ENCODE peak calls at places on chromosomes 3 and 15, in five cellular contexts. One of them, this sample, is unnamed.
A peak's percentile ranks its signal among the peaks of the same experiment; 100 is the strongest.

GRCh38 chr3:32297366-32297765 is 58.9 kb downstream of the CMTM8 start:
- DNase-seq in coronary artery: no peak
- DNase-seq in heart right ventricle: no peak
- DNase-seq in fibroblast of pulmonary artery: no peak
- DNase-seq in foreskin fibroblast: no peak
- DNase-seq in this sample: no peak

GRCh38 chr15:77608774-77609173 is 23.9 kb downstream of the LINGO1 start:
- DNase-seq in heart right ventricle: no peak
- DNase-seq in foreskin fibroblast: no peak
- DNase-seq in coronary artery: no peak
- DNase-seq in fibroblast of pulmonary artery: no peak
- DNase-seq in this sample: no peak

GRCh38 chr3:46970391-46971091 is 6.0 kb downstream of the CCDC12 start:
- DNase-seq in foreskin fibroblast: peak; percentile 32
- DNase-seq in heart right ventricle: no peak
- DNase-seq in fibroblast of pulmonary artery: no peak
- DNase-seq in coronary artery: no peak
- DNase-seq in this sample: no peak

GRCh38 chr3:44136421-44136820 is 105.3 kb upstream of the TOPAZ1 start:
- DNase-seq in heart right ventricle: no peak
- DNase-seq in fibroblast of pulmonary artery: peak; percentile 12
- DNase-seq in foreskin fibroblast: peak; percentile 7
- DNase-seq in coronary artery: no peak
- DNase-seq in this sample: no peak

GRCh38 chr15:64842099-64842940 is 605 bp downstream of the PLEKHO2 start:
- DNase-seq in heart right ventricle: no peak
- DNase-seq in coronary artery: peak; percentile 84
- DNase-seq in fibroblast of pulmonary artery: peak; percentile 49
- DNase-seq in foreskin fibroblast: no peak
- DNase-seq in this sample: no peak

GRCh38 chr15:73683624-73684536 is at the start of gene CD276:
- DNase-seq in heart right ventricle: peak; percentile 85
- DNase-seq in fibroblast of pulmonary artery: peak; percentile 65
- DNase-seq in foreskin fibroblast: peak; percentile 80
- DNase-seq in coronary artery: peak; percentile 83
- DNase-seq in this sample: no peak

GRCh38 chr3:59549972-59550371 is 500.1 kb upstream of the CFAP20DC start:
- DNase-seq in heart right ventricle: no peak
- DNase-seq in foreskin fibroblast: no peak
- DNase-seq in fibroblast of pulmonary artery: no peak
- DNase-seq in coronary artery: no peak
- DNase-seq in this sample: no peak

GRCh38 chr3:39130693-39131265 is 22.6 kb downstream of the CSRNP1 start:
- DNase-seq in foreskin fibroblast: no peak
- DNase-seq in heart right ventricle: no peak
- DNase-seq in fibroblast of pulmonary artery: no peak
- DNase-seq in coronary artery: no peak
- DNase-seq in this sample: no peak

GRCh38 chr15:71295242-71296031 is 180.2 kb downstream of the THSD4 start:
- DNase-seq in foreskin fibroblast: peak; percentile 99
- DNase-seq in fibroblast of pulmonary artery: peak; percentile 96
- DNase-seq in heart right ventricle: no peak
- DNase-seq in coronary artery: no peak
- DNase-seq in this sample: peak; percentile 98

GRCh38 chr3:107271787-107272387 is 105.4 kb upstream of the CCDC54 start:
- DNase-seq in coronary artery: no peak
- DNase-seq in fibroblast of pulmonary artery: peak; percentile 60
- DNase-seq in heart right ventricle: no peak
- DNase-seq in foreskin fibroblast: peak; percentile 26
- DNase-seq in this sample: peak; percentile 10

GRCh38 chr15:62453979-62454378 is 288.9 kb upstream of the C2CD4B start:
- DNase-seq in foreskin fibroblast: no peak
- DNase-seq in heart right ventricle: no peak
- DNase-seq in fibroblast of pulmonary artery: peak; percentile 49
- DNase-seq in coronary artery: no peak
- DNase-seq in this sample: no peak

GRCh38 chr3:57170946-57171345 is 5.8 kb upstream of the IL17RD start:
- DNase-seq in foreskin fibroblast: no peak
- DNase-seq in coronary artery: no peak
- DNase-seq in fibroblast of pulmonary artery: no peak
- DNase-seq in heart right ventricle: no peak
- DNase-seq in this sample: no peak

GRCh38 chr15:71103102-71103676 is 12.1 kb upstream of the THSD4 start:
- DNase-seq in heart right ventricle: no peak
- DNase-seq in coronary artery: peak; percentile 43
- DNase-seq in fibroblast of pulmonary artery: peak; percentile 74
- DNase-seq in foreskin fibroblast: no peak
- DNase-seq in this sample: no peak

GRCh38 chr3:184015381-184016019 is 2.2 kb downstream of the ABCC5 start:
- DNase-seq in foreskin fibroblast: no peak
- DNase-seq in coronary artery: no peak
- DNase-seq in fibroblast of pulmonary artery: no peak
- DNase-seq in heart right ventricle: no peak
- DNase-seq in this sample: no peak

GRCh38 chr3:94285874-94286273 is 223.0 kb downstream of the NSUN3 start:
- DNase-seq in foreskin fibroblast: no peak
- DNase-seq in coronary artery: no peak
- DNase-seq in fibroblast of pulmonary artery: peak; percentile 15
- DNase-seq in heart right ventricle: no peak
- DNase-seq in this sample: no peak

GRCh38 chr3:3196148-3196861 is 16.8 kb upstream of the CRBN start:
- DNase-seq in coronary artery: no peak
- DNase-seq in heart right ventricle: no peak
- DNase-seq in foreskin fibroblast: no peak
- DNase-seq in fibroblast of pulmonary artery: peak; percentile 17
- DNase-seq in this sample: no peak

GRCh38 chr15:42194502-42194901 is 13.6 kb downstream of the VPS39 start:
- DNase-seq in foreskin fibroblast: peak; percentile 76
- DNase-seq in fibroblast of pulmonary artery: peak; percentile 72
- DNase-seq in coronary artery: no peak
- DNase-seq in heart right ventricle: no peak
- DNase-seq in this sample: no peak

GRCh38 chr3:65330072-65330471 is 642.3 kb upstream of the ADAMTS9 start:
- DNase-seq in heart right ventricle: no peak
- DNase-seq in foreskin fibroblast: no peak
- DNase-seq in coronary artery: no peak
- DNase-seq in fibroblast of pulmonary artery: peak; percentile 24
- DNase-seq in this sample: no peak

GRCh38 chr3:147034359-147034758 is 372.0 kb downstream of the ZIC4 start:
- DNase-seq in fibroblast of pulmonary artery: no peak
- DNase-seq in heart right ventricle: no peak
- DNase-seq in foreskin fibroblast: no peak
- DNase-seq in coronary artery: no peak
- DNase-seq in this sample: no peak

GRCh38 chr15:72176155-72176554 is 21.4 kb downstream of the GRAMD2A start:
- DNase-seq in fibroblast of pulmonary artery: no peak
- DNase-seq in foreskin fibroblast: no peak
- DNase-seq in coronary artery: no peak
- DNase-seq in heart right ventricle: no peak
- DNase-seq in this sample: no peak

GRCh38 chr3:108292465-108292864 is 3.9 kb upstream of the HHLA2 start:
- DNase-seq in coronary artery: no peak
- DNase-seq in foreskin fibroblast: no peak
- DNase-seq in heart right ventricle: no peak
- DNase-seq in fibroblast of pulmonary artery: no peak
- DNase-seq in this sample: no peak

GRCh38 chr15:83282859-83283812 is 1.3 kb downstream of the BNC1 start:
- DNase-seq in fibroblast of pulmonary artery: peak; percentile 62
- DNase-seq in coronary artery: no peak
- DNase-seq in heart right ventricle: peak; percentile 40
- DNase-seq in foreskin fibroblast: no peak
- DNase-seq in this sample: no peak

GRCh38 chr3:192831111-192831644 is 86.5 kb downstream of the MB21D2 start:
- DNase-seq in foreskin fibroblast: peak; percentile 76
- DNase-seq in heart right ventricle: no peak
- DNase-seq in fibroblast of pulmonary artery: peak; percentile 82
- DNase-seq in coronary artery: no peak
- DNase-seq in this sample: peak; percentile 91

GRCh38 chr3:50627407-50628051 is 10.6 kb downstream of the MAPKAPK3 start:
- DNase-seq in fibroblast of pulmonary artery: peak; percentile 34
- DNase-seq in foreskin fibroblast: peak; percentile 93
- DNase-seq in heart right ventricle: no peak
- DNase-seq in coronary artery: no peak
- DNase-seq in this sample: no peak

GRCh38 chr15:79010278-79010677 is 65.4 kb upstream of the CTSH start:
- DNase-seq in coronary artery: no peak
- DNase-seq in fibroblast of pulmonary artery: no peak
- DNase-seq in foreskin fibroblast: no peak
- DNase-seq in heart right ventricle: no peak
- DNase-seq in this sample: no peak

GRCh38 chr3:87503901-87504498 is 227.6 kb upstream of the POU1F1 start:
- DNase-seq in heart right ventricle: no peak
- DNase-seq in fibroblast of pulmonary artery: peak; percentile 77
- DNase-seq in foreskin fibroblast: peak; percentile 57
- DNase-seq in coronary artery: no peak
- DNase-seq in this sample: peak; percentile 50

GRCh38 chr3:55955891-55956477 is 468.9 kb upstream of the WNT5A start:
- DNase-seq in coronary artery: no peak
- DNase-seq in foreskin fibroblast: peak; percentile 2
- DNase-seq in heart right ventricle: no peak
- DNase-seq in fibroblast of pulmonary artery: no peak
- DNase-seq in this sample: no peak

GRCh38 chr15:74380361-74381189 is 13.1 kb upstream of the CYP11A1 start:
- DNase-seq in fibroblast of pulmonary artery: no peak
- DNase-seq in heart right ventricle: no peak
- DNase-seq in coronary artery: no peak
- DNase-seq in foreskin fibroblast: no peak
- DNase-seq in this sample: no peak

GRCh38 chr3:149542375-149543312 is 68.1 kb downstream of the TM4SF4 start:
- DNase-seq in fibroblast of pulmonary artery: no peak
- DNase-seq in heart right ventricle: no peak
- DNase-seq in coronary artery: no peak
- DNase-seq in foreskin fibroblast: no peak
- DNase-seq in this sample: no peak

GRCh38 chr15:31361764-31362120 is 35.1 kb downstream of the KLF13 start:
- DNase-seq in coronary artery: no peak
- DNase-seq in heart right ventricle: no peak
- DNase-seq in fibroblast of pulmonary artery: peak; percentile 25
- DNase-seq in foreskin fibroblast: no peak
- DNase-seq in this sample: no peak

GRCh38 chr3:124965413-124965812 is 30.9 kb upstream of the MUC13 start:
- DNase-seq in foreskin fibroblast: no peak
- DNase-seq in fibroblast of pulmonary artery: no peak
- DNase-seq in coronary artery: no peak
- DNase-seq in heart right ventricle: no peak
- DNase-seq in this sample: no peak

GRCh38 chr3:99645277-99646106 is 7.1 kb downstream of the COL8A1 start:
- DNase-seq in fibroblast of pulmonary artery: peak; percentile 87
- DNase-seq in foreskin fibroblast: no peak
- DNase-seq in heart right ventricle: no peak
- DNase-seq in coronary artery: no peak
- DNase-seq in this sample: no peak

GRCh38 chr15:80310776-80311175 is 58.8 kb upstream of the CTXND1 start:
- DNase-seq in coronary artery: no peak
- DNase-seq in fibroblast of pulmonary artery: no peak
- DNase-seq in heart right ventricle: no peak
- DNase-seq in foreskin fibroblast: no peak
- DNase-seq in this sample: no peak

GRCh38 chr15:80308002-80308401 is 56.0 kb upstream of the CTXND1 start:
- DNase-seq in heart right ventricle: no peak
- DNase-seq in coronary artery: no peak
- DNase-seq in fibroblast of pulmonary artery: no peak
- DNase-seq in foreskin fibroblast: no peak
- DNase-seq in this sample: no peak

GRCh38 chr15:80309769-80310384 is 57.9 kb upstream of the CTXND1 start:
- DNase-seq in coronary artery: no peak
- DNase-seq in heart right ventricle: no peak
- DNase-seq in fibroblast of pulmonary artery: peak; percentile 48
- DNase-seq in foreskin fibroblast: peak; percentile 18
- DNase-seq in this sample: peak; percentile 1
- TF ChIP-seq CTCF in coronary artery: no peak
- TF ChIP-seq CTCF in heart right ventricle: peak; percentile 60
- TF ChIP-seq CTCF in fibroblast of pulmonary artery: peak; percentile 63
- TF ChIP-seq CTCF in foreskin fibroblast: peak; percentile 45
- TF ChIP-seq CTCF in this sample: peak; percentile 35

DNA sequence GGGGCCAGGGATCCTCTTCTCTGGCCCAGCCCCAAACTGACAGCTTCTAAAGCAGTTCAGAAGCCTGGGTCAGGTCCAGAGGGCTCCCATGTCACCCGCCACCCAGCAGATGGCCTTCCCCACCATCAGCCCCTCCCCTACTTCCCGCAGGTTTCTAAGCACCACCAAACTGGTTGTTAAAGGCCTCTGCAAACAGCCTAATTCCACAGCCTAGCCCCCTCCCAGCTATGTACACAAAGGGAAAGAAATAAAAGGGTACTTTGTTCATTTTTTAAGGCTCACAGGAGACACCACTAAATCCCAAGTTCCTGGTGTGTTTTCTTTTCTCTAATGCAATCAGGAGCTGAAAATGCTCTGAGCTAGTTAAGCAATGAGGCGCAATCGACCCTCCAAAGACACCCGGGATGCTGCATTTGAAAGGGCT is 30.6 kb downstream of the PLCH1 start:
- DNase-seq in coronary artery: no peak
- DNase-seq in foreskin fibroblast: no peak
- DNase-seq in heart right ventricle: no peak
- DNase-seq in fibroblast of pulmonary artery: no peak
- DNase-seq in this sample: no peak
- H3K4me3 ChIP-seq in coronary artery: no peak overlapping the region
- H3K4me3 ChIP-seq in foreskin fibroblast: no peak overlapping the region
- H3K4me3 ChIP-seq in heart right ventricle: no peak overlapping the region
- H3K4me3 ChIP-seq in fibroblast of pulmonary artery: no peak overlapping the region
- H3K4me3 ChIP-seq in this sample: no peak overlapping the region

DNA sequence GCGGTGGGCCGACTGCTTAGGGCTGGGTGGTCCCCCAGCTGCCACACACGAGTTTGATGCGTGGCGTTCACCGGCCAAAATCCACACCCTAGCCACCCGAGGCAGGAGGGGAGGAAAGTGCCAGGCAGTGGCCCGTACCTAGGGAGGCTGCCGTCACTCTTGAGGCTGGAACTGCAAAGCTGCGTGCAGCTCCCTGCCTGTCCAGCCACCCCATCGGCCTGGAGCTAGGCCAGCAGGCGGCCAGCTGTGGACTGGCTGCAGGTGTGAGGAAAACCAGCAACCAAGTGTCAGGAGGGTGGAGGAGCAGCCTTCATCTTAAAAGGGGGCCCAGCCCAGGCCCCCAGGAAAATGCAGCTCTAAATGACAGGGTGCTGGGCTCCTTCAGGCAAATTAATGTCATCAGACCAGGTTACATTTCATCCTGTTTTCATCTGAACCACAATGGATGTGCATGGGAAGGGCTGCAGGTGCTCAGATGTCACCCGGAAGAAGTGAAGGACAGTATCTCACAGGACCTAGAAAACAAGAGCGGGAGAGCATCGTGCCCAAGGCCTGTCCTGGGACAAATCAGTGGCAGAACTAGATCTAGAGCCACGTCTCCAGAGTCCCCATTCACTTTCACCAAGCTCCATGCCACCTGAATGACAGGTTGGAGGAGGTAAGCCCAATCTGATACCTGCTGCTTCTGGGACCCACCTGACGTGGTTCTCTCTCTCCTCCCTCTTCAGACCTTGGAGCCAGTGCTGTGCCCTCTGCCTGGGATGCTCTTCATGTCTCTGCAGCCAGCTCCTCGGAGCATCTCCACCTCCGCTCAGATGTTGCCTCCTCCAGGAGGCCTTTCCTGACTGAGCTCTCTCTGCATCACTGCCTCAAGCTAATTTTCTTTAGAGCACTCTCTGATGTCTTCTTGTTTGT is 77.5 kb downstream of the CPN2 start:
- DNase-seq in fibroblast of pulmonary artery: no peak
- DNase-seq in foreskin fibroblast: no peak
- DNase-seq in coronary artery: peak; percentile 72
- DNase-seq in heart right ventricle: no peak
- DNase-seq in this sample: no peak
- TF ChIP-seq CTCF in fibroblast of pulmonary artery: no peak
- TF ChIP-seq CTCF in foreskin fibroblast: no peak
- TF ChIP-seq CTCF in coronary artery: no peak
- TF ChIP-seq CTCF in heart right ventricle: no peak
- TF ChIP-seq CTCF in this sample: no peak

GRCh38 chr3:172203522-172204258 is 164.3 kb downstream of the FNDC3B start:
- DNase-seq in coronary artery: no peak
- DNase-seq in fibroblast of pulmonary artery: no peak
- DNase-seq in foreskin fibroblast: no peak
- DNase-seq in heart right ventricle: no peak
- DNase-seq in this sample: no peak
- H3K4me3 ChIP-seq in coronary artery: no peak overlapping the region
- H3K4me3 ChIP-seq in fibroblast of pulmonary artery: no peak overlapping the region
- H3K4me3 ChIP-seq in foreskin fibroblast: no peak overlapping the region
- H3K4me3 ChIP-seq in heart right ventricle: no peak overlapping the region
- H3K4me3 ChIP-seq in this sample: no peak overlapping the region

This sample was measured in AG04449.